ENCODE peak calls at places on chromosome 18, in six cellular contexts. M, D, E, A, N and S are unnamed samples. For H3K4me1, the result is how much of the 10 kb centered on the place peaks cover.

GRCh38 chr18:808502-808901 is 3.5 kb downstream of the YES1 start:
- DNase-seq in M (no peak), D (no peak), E (no peak), A (no peak), N (no peak), S (no peak)

GRCh38 chr18:56112013-56112749 is 524.2 kb upstream of the TCF4 start:
- DNase-seq in M (peak), D (no peak), E (no peak), A (no peak), N (no peak), S (no peak)

GRCh38 chr18:9868857-9869712 is 16.7 kb upstream of the TXNDC2 start:
- DNase-seq in M (no peak), D (no peak), E (no peak), A (peak), N (peak), S (no peak)

GRCh38 chr18:26307161-26307773 is 81.0 kb downstream of the TAF4B start:
- DNase-seq in M (peak), D (no peak), E (no peak), A (peak), N (peak), S (peak)

GRCh38 chr18:5868218-5868904 is 27.0 kb downstream of the TMEM200C start:
- DNase-seq in M (peak), D (no peak), E (peak), A (peak), N (peak), S (peak)

GRCh38 chr18:45793295-45793965 is 32.0 kb upstream of the SIGLEC15 start:
- DNase-seq in M (peak), D (no peak), E (no peak), A (peak), N (peak), S (no peak)

GRCh38 chr18:58202406-58202730 is 158.3 kb downstream of the NEDD4L start:
- DNase-seq in M (peak), D (no peak), E (no peak), A (no peak), N (peak), S (no peak)

GRCh38 chr18:40813116-40813515 is 1141.9 kb upstream of the PIK3C3 start:
- DNase-seq in M (peak), D (no peak), E (no peak), A (no peak), N (no peak), S (no peak)

GRCh38 chr18:2186967-2187366 is 384.3 kb downstream of the METTL4 start:
- DNase-seq in M (no peak), D (no peak), E (no peak), A (no peak), N (no peak), S (no peak)

GRCh38 chr18:46262856-46263255 is 158.7 kb downstream of the HAUS1 start:
- DNase-seq in M (no peak), D (no peak), E (no peak), A (no peak), N (no peak), S (no peak)

GRCh38 chr18:27661320-27662049 is 476.4 kb upstream of the CHST9 start:
- DNase-seq in M (no peak), D (peak), E (no peak), A (no peak), N (no peak), S (peak)

GRCh38 chr18:8744656-8745055 is 39.3 kb downstream of the MTCL1 start:
- DNase-seq in M (peak), D (no peak), E (no peak), A (no peak), N (no peak), S (no peak)

GRCh38 chr18:42813570-42813969 is 301.9 kb downstream of the RIT2 start:
- DNase-seq in M (no peak), D (no peak), E (no peak), A (peak), N (no peak), S (no peak)

GRCh38 chr18:42814618-42815017 is 300.9 kb downstream of the RIT2 start:
- DNase-seq in M (no peak), D (no peak), E (no peak), A (no peak), N (no peak), S (no peak)

DNA sequence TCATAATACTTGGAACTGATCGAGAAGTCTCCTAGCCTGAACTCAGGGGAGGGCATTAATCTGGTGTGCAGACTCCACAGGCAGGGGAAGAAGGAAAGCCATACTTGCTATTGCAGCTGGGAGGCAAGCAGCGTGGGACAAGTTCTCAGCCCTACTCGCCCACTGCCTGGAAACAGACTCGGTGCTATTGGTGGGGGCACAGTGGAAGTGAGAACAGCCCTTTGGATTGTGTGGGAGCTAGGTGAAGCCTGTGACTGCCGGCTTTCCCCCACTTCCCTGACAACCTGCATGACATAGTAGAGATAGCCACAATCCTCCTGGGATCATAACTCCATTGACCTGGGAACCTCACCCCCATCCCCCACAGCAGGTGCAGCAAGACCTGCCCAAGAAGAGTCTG is 301.3 kb downstream of the RIT2 start:
- DNase-seq in M (no peak), D (no peak), E (no peak), A (no peak), N (no peak), S (no peak)
- H4K91ac ChIP-seq in M (no peak), D (no peak), E (no peak), A (peak), N (no peak), S (no peak)

GRCh38 chr18:35495821-35496368 is 1.9 kb downstream of the INO80C start:
- DNase-seq in M (peak), D (no peak), E (no peak), A (peak), N (no peak), S (no peak)
- H3K4me1 ChIP-seq in M (under half), D (under half), E (under half), A (under half), N (under half), S (under half)

GRCh38 chr18:13618760-13619438 is 107.5 kb downstream of the FAM210A start:
- DNase-seq in M (no peak), D (no peak), E (no peak), A (no peak), N (no peak), S (no peak)
- H4K91ac ChIP-seq in M (no peak), D (no peak), E (no peak), A (no peak), N (no peak), S (no peak)

GRCh38 chr18:75213610-75214009 is 3.0 kb downstream of the TSHZ1 start:
- DNase-seq in M (peak), D (no peak), E (no peak), A (no peak), N (no peak), S (no peak)
- H3K4me1 ChIP-seq in M (under half), D (under half), E (under half), A (under half), N (under half), S (under half)